ENCODE peak calls at places on chromosome 7, in four cellular contexts. B is activated naive CD4-positive, alpha-beta T cell treated with anti-CD3 and anti-CD28 coated beads for 36 hours; Q is activated CD4-positive, alpha-beta T cell treated with anti-CD3 and anti-CD28 coated beads for 48 hours; W is ovary. S is an unnamed sample.

GRCh38 chr7:79452495-79453265 is 787 bp downstream of the MAGI2 start:
- DNase-seq in Q (no peak), W (peak), B (no peak), S (peak)

GRCh38 chr7:94655884-94656657 is at the start of gene SGCE:
- DNase-seq in W (peak), B (peak), Q (peak), S (peak)

GRCh38 chr7:266851-267840 is 22.8 kb upstream of the FOXL3 start:
- DNase-seq in W (no peak), Q (no peak), B (no peak), S (peak)

GRCh38 chr7:113996405-113996804 is 77.6 kb upstream of the PPP1R3A start:
- DNase-seq in W (no peak), B (no peak), Q (no peak), S (no peak)

GRCh38 chr7:121505021-121505420 is 108.9 kb upstream of the FAM3C start:
- DNase-seq in W (no peak), B (no peak), Q (no peak), S (no peak)

GRCh38 chr7:105723582-105723981 is 142.3 kb upstream of the EFCAB10 start:
- DNase-seq in Q (no peak), B (no peak), W (peak), S (peak)

GRCh38 chr7:39908973-39909372 is 41.1 kb upstream of the CDK13 start:
- DNase-seq in B (no peak), W (no peak), Q (no peak), S (no peak)

GRCh38 chr7:139635521-139636240 is 112.2 kb downstream of the CLEC2L start:
- DNase-seq in W (no peak), B (peak), Q (peak), S (no peak)

GRCh38 chr7:2736411-2736914 is 48.5 kb downstream of the AMZ1 start:
- DNase-seq in Q (no peak), W (no peak), B (no peak), S (no peak)

GRCh38 chr7:38929460-38930171 is 20.6 kb upstream of the VPS41 start:
- DNase-seq in B (no peak), W (no peak), Q (no peak), S (no peak)

GRCh38 chr7:119664601-119665000 is 608.4 kb upstream of the KCND2 start:
- DNase-seq in B (no peak), W (no peak), Q (no peak), S (no peak)

GRCh38 chr7:74039337-74039736 is 11.4 kb downstream of the ELN start:
- DNase-seq in Q (no peak), B (no peak), W (no peak), S (no peak)

GRCh38 chr7:22346383-22347107 is 10.4 kb downstream of the RAPGEF5 start:
- DNase-seq in B (no peak), W (no peak), Q (no peak), S (no peak)

GRCh38 chr7:41924798-41925197 is 221.9 kb upstream of the INHBA start:
- DNase-seq in B (no peak), W (no peak), Q (no peak), S (no peak)

S was measured in endodermal cell.